ENCODE peak calls at places on chromosomes 6 and 20, in ten cellular contexts. E is heart left ventricle, J is H54, Z is body of pancreas, X is testis, G is right lobe of liver, L is breast epithelium, K is NB4, Q is transverse colon, B is uterus. S is an unnamed sample.

GRCh38 chr20:41587523-41587922 is 30.7 kb downstream of the CHD6 start:
- DNase-seq in Q (no peak), G (no peak), K (no peak), Z (no peak), J (no peak), L (no peak), E (no peak), X (no peak), B (no peak), S (no peak)

GRCh38 chr20:5078399-5078958 is 41.3 kb downstream of the PCNA start:
- DNase-seq in J (peak), L (no peak), G (peak), K (peak), E (peak), Z (peak), Q (peak), B (no peak), X (peak), S (peak)

GRCh38 chr6:57257911-57258541 is 35.9 kb upstream of the RAB23 start:
- DNase-seq in Q (no peak), J (no peak), E (no peak), X (no peak), B (peak), K (no peak), Z (no peak), L (no peak), G (no peak), S (no peak)

GRCh38 chr6:125586605-125587004 is 162.8 kb upstream of the HEY2 start:
- DNase-seq in G (no peak), J (no peak), L (no peak), E (no peak), B (no peak), Z (no peak), K (no peak), X (no peak), Q (no peak), S (no peak)

GRCh38 chr20:34068001-34068400 is 44.0 kb downstream of the EIF2S2 start:
- DNase-seq in Q (no peak), X (no peak), G (no peak), L (no peak), K (no peak), Z (no peak), J (no peak), E (no peak), B (no peak), S (no peak)

GRCh38 chr6:33169286-33170175 is 22.7 kb downstream of the COL11A2 start:
- DNase-seq in B (no peak), E (no peak), Q (no peak), Z (no peak), L (peak), K (peak), X (no peak), G (no peak), J (no peak), S (no peak)

GRCh38 chr20:8844179-8844578 is 224.7 kb upstream of the PLCB4 start:
- DNase-seq in X (no peak), K (no peak), J (no peak), Q (no peak), G (no peak), B (no peak), Z (no peak), L (no peak), E (no peak), S (no peak)

GRCh38 chr6:143060354-143060805 is 309 bp upstream of the AIG1 start:
- DNase-seq in K (peak), Z (peak), E (peak), L (peak), X (peak), J (peak), G (peak), B (peak), Q (peak), S (peak)

GRCh38 chr6:49918787-49919186 is 45.2 kb downstream of the DEFB114 start:
- DNase-seq in X (no peak), K (no peak), Z (no peak), J (no peak), L (no peak), B (no peak), G (no peak), E (no peak), Q (no peak), S (no peak)

GRCh38 chr20:58538752-58539151 is 23.6 kb upstream of the APCDD1L start:
- DNase-seq in J (no peak), B (no peak), X (peak), G (no peak), Z (no peak), Q (no peak), K (peak), E (no peak), L (no peak), S (no peak)

GRCh38 chr6:52654592-52654991 is 16.3 kb upstream of the TMEM14A start:
- DNase-seq in Q (no peak), K (no peak), L (no peak), X (no peak), J (no peak), B (no peak), E (no peak), Z (no peak), G (no peak), S (no peak)

GRCh38 chr20:10376271-10377075 is 57.5 kb downstream of the MKKS start:
- DNase-seq in B (no peak), Z (no peak), G (no peak), J (no peak), X (no peak), K (no peak), L (no peak), Q (no peak), E (no peak), S (no peak)

GRCh38 chr6:159836294-159837140 is 36.4 kb downstream of the PNLDC1 start:
- DNase-seq in E (peak), G (no peak), Z (peak), Q (no peak), K (no peak), B (peak), X (peak), J (no peak), L (no peak), S (no peak)

GRCh38 chr6:93423542-93423941 is 4.2 kb upstream of the EPHA7 start:
- DNase-seq in G (no peak), K (peak), Z (peak), Q (peak), J (no peak), E (peak), X (peak), B (peak), L (no peak), S (peak)

GRCh38 chr6:161788531-161788930 is 514.7 kb upstream of the AGPAT4 start:
- DNase-seq in X (no peak), Z (no peak), L (no peak), K (no peak), B (no peak), E (no peak), J (no peak), Q (no peak), G (no peak), S (no peak)

GRCh38 chr6:101392561-101393230 is 812 bp upstream of the GRIK2 start:
- DNase-seq in G (no peak), K (no peak), B (no peak), J (no peak), L (no peak), E (no peak), X (no peak), Z (no peak), Q (no peak), S (no peak)

GRCh38 chr6:101396552-101397173 is 3.2 kb downstream of the GRIK2 start:
- DNase-seq in Z (peak), K (peak), B (no peak), G (peak), L (no peak), E (peak), Q (peak), J (peak), X (peak), S (peak)

GRCh38 chr6:101391772-101392560 is 1.5 kb upstream of the GRIK2 start:
- DNase-seq in G (peak), B (no peak), Z (no peak), L (no peak), Q (no peak), X (no peak), K (no peak), J (peak), E (no peak), S (no peak)

GRCh38 chr6:101395345-101395744 is 1.8 kb downstream of the GRIK2 start:
- DNase-seq in G (no peak), X (no peak), L (no peak), Q (no peak), K (no peak), E (no peak), B (no peak), Z (no peak), J (no peak), S (no peak)

GRCh38 chr6:101393291-101394251 is at the start of gene GRIK2:
- DNase-seq in G (no peak), Z (peak), E (peak), K (peak), J (peak), L (no peak), B (no peak), X (peak), Q (peak), S (peak)
- TF ChIP-seq POLR2A in G (no peak), Z (no peak), E (no peak), K (no peak), J (peak), L (no peak), B (no peak), X (no peak), Q (no peak), S (no peak)

GRCh38 chr6:108294787-108295625 is at the start of gene AFG1L:
- DNase-seq in Z (peak), L (peak), Q (peak), X (peak), G (peak), J (peak), K (peak), B (peak), E (peak), S (peak)
- TF ChIP-seq POLR2A in Z (no peak), L (no peak), Q (peak), X (no peak), G (peak), J (peak), K (peak), B (peak), E (peak), S (peak)

GRCh38 chr6:46793138-46793537 is at the start of gene MEP1A:
- DNase-seq in E (no peak), L (no peak), Q (no peak), G (no peak), K (no peak), Z (no peak), X (no peak), B (no peak), J (no peak), S (no peak)
- TF ChIP-seq POLR2A in E (no peak), L (no peak), Q (peak), G (no peak), K (no peak), Z (no peak), X (no peak), B (no peak), J (no peak), S (no peak)

GRCh38 chr6:69866351-69867074 is at the start of gene COL19A1:
- DNase-seq in B (no peak), Z (peak), K (peak), X (peak), J (no peak), G (peak), Q (peak), E (peak), L (no peak), S (peak)
- TF ChIP-seq POLR2A in B (no peak), Z (no peak), K (no peak), X (peak), J (no peak), G (no peak), Q (no peak), E (no peak), L (no peak), S (no peak)

GRCh38 chr6:28226460-28226859 is 1.4 kb downstream of the ZSCAN9 start:
- DNase-seq in J (no peak), X (no peak), Z (no peak), K (no peak), Q (no peak), G (no peak), B (no peak), L (no peak), E (no peak), S (no peak)

GRCh38 chr6:28224131-28225055 is 682 bp upstream of the ZSCAN9 start:
- DNase-seq in E (no peak), B (no peak), J (no peak), X (no peak), L (no peak), Z (no peak), K (no peak), Q (no peak), G (no peak), S (peak)

GRCh38 chr6:28220164-28221133 is 4.6 kb upstream of the ZSCAN9 start:
- DNase-seq in G (no peak), L (no peak), B (no peak), J (no peak), Q (no peak), Z (no peak), X (no peak), K (peak), E (no peak), S (peak)

GRCh38 chr6:28225056-28225834 is at the start of gene ZSCAN9:
- DNase-seq in X (peak), Z (peak), L (peak), K (peak), Q (peak), J (peak), G (peak), E (peak), B (peak), S (peak)
- TF ChIP-seq POLR2A in X (no peak), Z (no peak), L (no peak), K (peak), Q (peak), J (peak), G (peak), E (no peak), B (no peak), S (peak)